ENCODE peak calls at places on chromosomes 2 and 18, in four cellular contexts. Z, S, V and Y are unnamed samples.

GRCh38 chr2:102520009-102520408 is 47.0 kb downstream of the SLC9A4 start:
- DNase-seq in Z (peak), S (no peak), V (peak), Y (peak)

GRCh38 chr2:9247177-9247576 is 40.6 kb downstream of the ASAP2 start:
- DNase-seq in Z (no peak), S (no peak), V (no peak), Y (no peak)

GRCh38 chr2:23669413-23670244 is 257.3 kb downstream of the ATAD2B start:
- DNase-seq in Z (peak), S (no peak), V (peak), Y (no peak)

GRCh38 chr2:72936669-72937355 is 19.5 kb downstream of the EMX1 start:
- DNase-seq in Z (no peak), S (no peak), V (no peak), Y (no peak)

GRCh38 chr2:97714084-97714949 is 941 bp downstream of the ZAP70 start:
- DNase-seq in Z (no peak), S (peak), V (no peak), Y (no peak)

GRCh38 chr2:42504364-42505230 is 10.8 kb upstream of the KCNG3 start:
- DNase-seq in Z (no peak), S (no peak), V (no peak), Y (no peak)

GRCh38 chr18:32018331-32019250 is at the start of gene RNF125:
- DNase-seq in Z (peak), S (peak), V (peak), Y (peak)

GRCh38 chr2:237943395-237944094 is 23.3 kb upstream of the UBE2F start:
- DNase-seq in Z (peak), S (no peak), V (no peak), Y (no peak)

GRCh38 chr2:100818606-100819364 is 1.2 kb upstream of the NPAS2 start:
- DNase-seq in Z (peak), S (no peak), V (peak), Y (peak)

GRCh38 chr2:16268301-16269000 is 328.1 kb downstream of the MYCN start:
- DNase-seq in Z (no peak), S (no peak), V (no peak), Y (no peak)

GRCh38 chr18:74139888-74140287 is 7.7 kb downstream of the FBXO15 start:
- DNase-seq in Z (no peak), S (no peak), V (no peak), Y (no peak)

GRCh38 chr2:130756041-130756720 is 841 bp downstream of the AMER3 start:
- DNase-seq in Z (peak), S (no peak), V (no peak), Y (no peak)

GRCh38 chr18:61333271-61333745 is at the start of gene CDH20:
- DNase-seq in Z (no peak), S (no peak), V (no peak), Y (no peak)

GRCh38 chr2:67524777-67525176 is 127.6 kb downstream of the ETAA1 start:
- DNase-seq in Z (no peak), S (no peak), V (no peak), Y (no peak)

GRCh38 chr2:134333646-134334189 is 79.8 kb downstream of the MGAT5 start:
- DNase-seq in Z (no peak), S (no peak), V (no peak), Y (no peak)

GRCh38 chr2:127665267-127665893 is 9.9 kb downstream of the LIMS2 start:
- DNase-seq in Z (no peak), S (no peak), V (no peak), Y (no peak)

GRCh38 chr2:142190805-142191204 is 60.0 kb upstream of the LRP1B start:
- DNase-seq in Z (no peak), S (no peak), V (no peak), Y (no peak)

GRCh38 chr2:37837576-37838335 is 87.3 kb upstream of the RMDN2 start:
- DNase-seq in Z (peak), S (no peak), V (no peak), Y (no peak)

GRCh38 chr2:178455947-178456346 is 4.8 kb downstream of the PJVK start:
- DNase-seq in Z (no peak), S (no peak), V (no peak), Y (no peak)

GRCh38 chr18:50356036-50356945 is 18.6 kb upstream of the SKA1 start:
- DNase-seq in Z (peak), S (no peak), V (no peak), Y (no peak)

GRCh38 chr2:84894758-84895520 is 10.5 kb upstream of the TMSB10 start:
- DNase-seq in Z (no peak), S (no peak), V (no peak), Y (no peak)

GRCh38 chr2:64859208-64860161 is 129.7 kb upstream of the SLC1A4 start:
- DNase-seq in Z (peak), S (peak), V (peak), Y (peak)

GRCh38 chr2:109109342-109109741 is 19.7 kb upstream of the SH3RF3 start:
- DNase-seq in Z (no peak), S (no peak), V (no peak), Y (no peak)

GRCh38 chr2:158716921-158717320 is 78.2 kb upstream of the DAPL1 start:
- DNase-seq in Z (no peak), S (no peak), V (no peak), Y (no peak)

GRCh38 chr18:66995270-66995669 is 391.4 kb upstream of the CDH19 start:
- DNase-seq in Z (no peak), S (no peak), V (no peak), Y (no peak)

GRCh38 chr2:63051795-63052333 is 1.2 kb downstream of the OTX1 start:
- DNase-seq in Z (no peak), S (no peak), V (no peak), Y (peak)

GRCh38 chr2:173359231-173359630 is 4.6 kb downstream of the CDCA7 start:
- DNase-seq in Z (no peak), S (no peak), V (no peak), Y (peak)

GRCh38 chr2:39246382-39246980 is 2.7 kb upstream of the CDKL4 start:
- DNase-seq in Z (no peak), S (no peak), V (no peak), Y (no peak)

GRCh38 chr2:20449501-20450200 is 2.8 kb downstream of the RHOB start:
- DNase-seq in Z (peak), S (no peak), V (peak), Y (no peak)
- TF ChIP-seq POLR2A in Z (peak), S (no peak), V (no peak), Y (peak)

GRCh38 chr18:77105021-77105420 is 27.6 kb downstream of the MBP start:
- DNase-seq in Z (no peak), S (no peak), V (no peak), Y (no peak)

GRCh38 chr18:77105680-77106079 is 26.9 kb downstream of the MBP start:
- DNase-seq in Z (no peak), S (no peak), V (no peak), Y (no peak)

GRCh38 chr18:77107218-77107815 is 25.3 kb downstream of the MBP start:
- DNase-seq in Z (no peak), S (no peak), V (no peak), Y (no peak)

GRCh38 chr18:77108001-77108692 is 24.4 kb downstream of the MBP start:
- DNase-seq in Z (no peak), S (no peak), V (no peak), Y (no peak)

GRCh38 chr18:77106331-77106730 is 26.3 kb downstream of the MBP start:
- DNase-seq in Z (no peak), S (no peak), V (no peak), Y (no peak)
- TF ChIP-seq POLR2A in Z (no peak), S (no peak), V (no peak), Y (no peak)

DNA sequence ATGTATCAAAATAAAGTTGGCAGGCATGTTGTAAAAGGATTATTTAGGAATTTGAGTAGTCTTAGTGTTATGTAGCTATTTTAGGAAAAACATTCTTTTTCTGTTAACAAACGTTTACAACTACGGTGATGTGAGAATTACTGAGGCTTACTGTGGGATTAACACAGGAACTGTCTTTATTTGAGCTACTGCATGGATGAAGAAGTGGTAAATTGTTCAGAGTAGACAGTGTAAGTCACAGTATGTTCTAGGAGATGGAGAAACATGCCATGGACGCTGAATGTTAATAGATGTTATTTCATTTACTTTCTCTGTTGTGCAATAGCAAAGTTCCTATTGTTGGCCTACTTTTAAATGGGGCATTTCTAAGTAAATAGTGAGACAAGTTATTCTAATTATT is 1.7 kb downstream of the PPM1B start:
- DNase-seq in Z (no peak), S (no peak), V (no peak), Y (no peak)
- TF ChIP-seq POLR2A in Z (peak), S (no peak), V (no peak), Y (no peak)

GRCh38 chr2:150784389-150784788 is 296.9 kb upstream of the RND3 start:
- DNase-seq in Z (no peak), S (no peak), V (no peak), Y (no peak)
- TF ChIP-seq POLR2A in Z (no peak), S (no peak), V (no peak), Y (no peak)

DNA sequence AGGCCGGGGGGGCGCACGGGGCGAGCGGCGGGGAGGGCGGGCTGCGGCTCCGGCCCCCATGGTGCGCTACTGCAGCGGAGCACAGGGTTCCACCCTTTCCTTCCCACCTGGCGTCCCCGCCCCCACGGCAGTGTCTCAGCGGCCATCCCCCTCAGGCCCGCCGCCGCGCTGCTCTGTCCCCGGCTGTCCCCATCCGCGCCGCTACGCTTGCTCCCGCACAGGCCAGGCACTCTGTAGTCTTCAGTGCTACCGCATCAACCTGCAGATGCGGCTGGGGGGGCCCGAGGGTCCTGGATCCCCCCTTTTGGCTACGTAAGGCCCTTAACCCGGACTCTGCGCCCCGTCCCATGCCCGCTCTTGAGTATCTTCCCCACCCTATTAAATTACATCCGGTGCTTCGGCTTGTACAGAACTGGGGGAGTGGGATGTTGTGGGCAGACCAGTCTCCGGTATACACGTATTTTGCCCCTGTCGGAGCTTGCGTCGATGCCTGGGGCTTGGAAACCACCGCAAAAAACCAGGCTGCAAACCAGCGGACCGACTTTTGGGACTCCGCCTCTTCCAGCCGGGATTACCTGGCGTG is 598 bp upstream of the WBP1 start:
- DNase-seq in Z (peak), S (peak), V (peak), Y (peak)
- TF ChIP-seq POLR2A in Z (peak), S (peak), V (no peak), Y (peak)

GRCh38 chr18:76914796-76915195 is 92.4 kb downstream of the ZNF236 start:
- DNase-seq in Z (no peak), S (no peak), V (no peak), Y (no peak)

GRCh38 chr18:76911440-76911839 is 89.1 kb downstream of the ZNF236 start:
- DNase-seq in Z (no peak), S (no peak), V (no peak), Y (no peak)

GRCh38 chr18:76909418-76909817 is 87.1 kb downstream of the ZNF236 start:
- DNase-seq in Z (no peak), S (no peak), V (no peak), Y (no peak)

GRCh38 chr18:76913583-76913982 is 91.2 kb downstream of the ZNF236 start:
- DNase-seq in Z (no peak), S (no peak), V (peak), Y (no peak)

GRCh38 chr18:76914314-76914713 is 92.0 kb downstream of the ZNF236 start:
- DNase-seq in Z (no peak), S (no peak), V (no peak), Y (no peak)
- TF ChIP-seq POLR2A in Z (no peak), S (no peak), V (no peak), Y (no peak)

DNA sequence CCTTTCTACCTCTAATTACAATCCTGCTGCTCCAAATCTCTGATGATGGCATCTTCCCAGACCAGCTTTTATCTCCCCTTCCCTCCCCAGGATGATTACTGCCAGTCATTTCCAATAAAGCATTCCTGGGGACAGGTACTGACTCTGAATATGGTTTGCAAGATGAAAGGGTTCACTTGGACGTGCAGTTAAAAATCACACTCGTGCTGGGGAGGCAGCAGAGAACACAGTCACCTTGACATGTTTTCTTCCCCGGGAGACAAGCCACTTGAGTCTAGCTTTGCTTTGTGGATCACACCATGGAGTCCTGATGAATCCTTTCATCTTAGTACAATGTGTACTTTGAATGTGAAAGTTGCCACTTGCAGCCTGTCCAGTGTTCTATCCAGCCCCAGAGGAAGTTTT is 175.0 kb downstream of the ALPK2 start:
- DNase-seq in Z (no peak), S (no peak), V (no peak), Y (no peak)
- TF ChIP-seq POLR2A in Z (no peak), S (no peak), V (no peak), Y (no peak)